ENCODE peak calls at places on chromosomes 3 and 15, in nine cellular contexts. One of them, this sample, is unnamed. For H3K9me3, the result is how much of the 10 kb centered on the place peaks cover.

GRCh38 chr15:84727429-84727828 is 11.5 kb upstream of the SEC11A start:
- DNase-seq in CD4-positive, alpha-beta memory T cell: no peak
- DNase-seq in cardiac muscle cell: peak
- DNase-seq in heart right ventricle: no peak
- DNase-seq in breast epithelium: no peak
- DNase-seq in astrocyte: peak
- DNase-seq in ascending aorta: no peak
- DNase-seq in PC-9: no peak
- DNase-seq in PC-3: no peak
- DNase-seq in this sample: no peak

GRCh38 chr3:103794656-103795055 is 1359.8 kb downstream of the ZPLD1 start:
- DNase-seq in ascending aorta: no peak
- DNase-seq in PC-9: no peak
- DNase-seq in heart right ventricle: no peak
- DNase-seq in cardiac muscle cell: no peak
- DNase-seq in PC-3: peak
- DNase-seq in breast epithelium: no peak
- DNase-seq in CD4-positive, alpha-beta memory T cell: no peak
- DNase-seq in astrocyte: no peak
- DNase-seq in this sample: no peak

GRCh38 chr3:189324538-189325138 is 152.9 kb downstream of the TPRG1 start:
- DNase-seq in PC-9: peak
- DNase-seq in cardiac muscle cell: peak
- DNase-seq in PC-3: peak
- DNase-seq in breast epithelium: no peak
- DNase-seq in ascending aorta: no peak
- DNase-seq in astrocyte: peak
- DNase-seq in heart right ventricle: peak
- DNase-seq in CD4-positive, alpha-beta memory T cell: peak
- DNase-seq in this sample: peak

GRCh38 chr3:160395297-160395696 is 3.7 kb downstream of the IFT80 start:
- DNase-seq in breast epithelium: no peak
- DNase-seq in PC-9: no peak
- DNase-seq in PC-3: peak
- DNase-seq in cardiac muscle cell: peak
- DNase-seq in CD4-positive, alpha-beta memory T cell: no peak
- DNase-seq in ascending aorta: no peak
- DNase-seq in heart right ventricle: no peak
- DNase-seq in astrocyte: peak
- DNase-seq in this sample: peak

GRCh38 chr15:84788500-84788899 is 28.7 kb upstream of the ALPK3 start:
- DNase-seq in PC-3: no peak
- DNase-seq in PC-9: no peak
- DNase-seq in CD4-positive, alpha-beta memory T cell: no peak
- DNase-seq in cardiac muscle cell: peak
- DNase-seq in ascending aorta: no peak
- DNase-seq in astrocyte: no peak
- DNase-seq in breast epithelium: no peak
- DNase-seq in heart right ventricle: no peak
- DNase-seq in this sample: peak

GRCh38 chr3:16307832-16308531 is 43.0 kb downstream of the OXNAD1 start:
- DNase-seq in PC-3: no peak
- DNase-seq in cardiac muscle cell: peak
- DNase-seq in heart right ventricle: no peak
- DNase-seq in CD4-positive, alpha-beta memory T cell: no peak
- DNase-seq in ascending aorta: no peak
- DNase-seq in PC-9: no peak
- DNase-seq in astrocyte: no peak
- DNase-seq in breast epithelium: no peak
- DNase-seq in this sample: no peak

GRCh38 chr3:150286390-150287147 is 121.5 kb upstream of the TSC22D2 start:
- DNase-seq in PC-3: peak
- DNase-seq in heart right ventricle: no peak
- DNase-seq in breast epithelium: no peak
- DNase-seq in CD4-positive, alpha-beta memory T cell: peak
- DNase-seq in astrocyte: peak
- DNase-seq in PC-9: peak
- DNase-seq in ascending aorta: no peak
- DNase-seq in cardiac muscle cell: peak
- DNase-seq in this sample: peak

GRCh38 chr15:94242257-94242656 is 10.9 kb downstream of the MCTP2 start:
- DNase-seq in breast epithelium: no peak
- DNase-seq in cardiac muscle cell: no peak
- DNase-seq in PC-3: no peak
- DNase-seq in CD4-positive, alpha-beta memory T cell: no peak
- DNase-seq in PC-9: no peak
- DNase-seq in heart right ventricle: no peak
- DNase-seq in astrocyte: no peak
- DNase-seq in ascending aorta: no peak
- DNase-seq in this sample: no peak

GRCh38 chr3:140767536-140767935 is 89.7 kb downstream of the TRIM42 start:
- DNase-seq in astrocyte: no peak
- DNase-seq in breast epithelium: no peak
- DNase-seq in ascending aorta: no peak
- DNase-seq in PC-3: no peak
- DNase-seq in heart right ventricle: no peak
- DNase-seq in CD4-positive, alpha-beta memory T cell: no peak
- DNase-seq in cardiac muscle cell: no peak
- DNase-seq in PC-9: no peak
- DNase-seq in this sample: peak

GRCh38 chr15:90097475-90097874 is 4.8 kb downstream of the IDH2 start:
- DNase-seq in astrocyte: no peak
- DNase-seq in breast epithelium: no peak
- DNase-seq in heart right ventricle: no peak
- DNase-seq in PC-3: no peak
- DNase-seq in PC-9: no peak
- DNase-seq in CD4-positive, alpha-beta memory T cell: peak
- DNase-seq in cardiac muscle cell: no peak
- DNase-seq in ascending aorta: no peak
- DNase-seq in this sample: no peak
- H3K9me3 ChIP-seq in astrocyte: under half
- H3K9me3 ChIP-seq in breast epithelium: under half
- H3K9me3 ChIP-seq in heart right ventricle: under half
- H3K9me3 ChIP-seq in PC-3: under half
- H3K9me3 ChIP-seq in PC-9: under half
- H3K9me3 ChIP-seq in CD4-positive, alpha-beta memory T cell: under half
- H3K9me3 ChIP-seq in cardiac muscle cell: under half
- H3K9me3 ChIP-seq in ascending aorta: under half
- H3K9me3 ChIP-seq in this sample: under half

GRCh38 chr15:20355256-20355868 is 186.2 kb downstream of the GOLGA6L6 start:
- DNase-seq in cardiac muscle cell: no peak
- DNase-seq in breast epithelium: peak
- DNase-seq in PC-3: no peak
- DNase-seq in heart right ventricle: no peak
- DNase-seq in ascending aorta: no peak
- DNase-seq in CD4-positive, alpha-beta memory T cell: no peak
- DNase-seq in PC-9: no peak
- DNase-seq in astrocyte: no peak
- DNase-seq in this sample: no peak
- H3K9me3 ChIP-seq in cardiac muscle cell: under half
- H3K9me3 ChIP-seq in breast epithelium: under half
- H3K9me3 ChIP-seq in PC-3: under half
- H3K9me3 ChIP-seq in heart right ventricle: under half
- H3K9me3 ChIP-seq in ascending aorta: under half
- H3K9me3 ChIP-seq in CD4-positive, alpha-beta memory T cell: under half
- H3K9me3 ChIP-seq in PC-9: under half
- H3K9me3 ChIP-seq in astrocyte: half or more
- H3K9me3 ChIP-seq in this sample: under half

GRCh38 chr3:44722103-44722401 is 7.4 kb upstream of the ZNF501 start:
- DNase-seq in PC-9: no peak
- DNase-seq in breast epithelium: no peak
- DNase-seq in cardiac muscle cell: no peak
- DNase-seq in CD4-positive, alpha-beta memory T cell: no peak
- DNase-seq in heart right ventricle: no peak
- DNase-seq in ascending aorta: no peak
- DNase-seq in astrocyte: no peak
- DNase-seq in PC-3: no peak
- DNase-seq in this sample: no peak
- H3K9me3 ChIP-seq in PC-9: under half
- H3K9me3 ChIP-seq in breast epithelium: half or more
- H3K9me3 ChIP-seq in cardiac muscle cell: under half
- H3K9me3 ChIP-seq in CD4-positive, alpha-beta memory T cell: under half
- H3K9me3 ChIP-seq in heart right ventricle: under half
- H3K9me3 ChIP-seq in ascending aorta: half or more
- H3K9me3 ChIP-seq in astrocyte: half or more
- H3K9me3 ChIP-seq in PC-3: half or more
- H3K9me3 ChIP-seq in this sample: half or more

DNA sequence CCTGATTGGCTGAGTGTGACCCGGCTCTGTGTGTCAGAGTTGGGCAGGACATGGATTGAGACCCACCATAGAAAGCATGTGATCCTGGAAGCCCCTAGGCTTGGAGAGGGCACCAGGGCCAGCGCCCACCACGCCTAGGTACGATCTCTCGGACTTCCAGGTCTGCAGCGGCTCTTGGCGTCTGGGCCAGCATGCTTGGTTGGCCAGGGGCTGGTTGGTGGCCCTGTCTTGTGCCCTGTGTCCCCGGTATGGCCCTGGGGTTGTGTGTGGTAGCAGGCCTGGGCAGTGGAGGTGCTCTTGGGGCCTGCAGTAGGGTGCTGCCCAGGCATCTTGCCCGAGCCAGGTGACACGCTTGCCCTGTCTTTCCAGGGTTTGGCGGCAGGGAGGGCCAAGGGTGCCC is 210.6 kb downstream of the UBE3A start:
- DNase-seq in PC-3: no peak
- DNase-seq in heart right ventricle: no peak
- DNase-seq in CD4-positive, alpha-beta memory T cell: no peak
- DNase-seq in cardiac muscle cell: no peak
- DNase-seq in ascending aorta: no peak
- DNase-seq in PC-9: no peak
- DNase-seq in astrocyte: no peak
- DNase-seq in breast epithelium: no peak
- DNase-seq in this sample: no peak
- H3K9me3 ChIP-seq in PC-3: under half
- H3K9me3 ChIP-seq in heart right ventricle: under half
- H3K9me3 ChIP-seq in CD4-positive, alpha-beta memory T cell: under half
- H3K9me3 ChIP-seq in cardiac muscle cell: under half
- H3K9me3 ChIP-seq in ascending aorta: under half
- H3K9me3 ChIP-seq in PC-9: under half
- H3K9me3 ChIP-seq in astrocyte: under half
- H3K9me3 ChIP-seq in breast epithelium: half or more
- H3K9me3 ChIP-seq in this sample: under half

GRCh38 chr3:127780536-127781400 is 41.5 kb downstream of the MGLL start:
- DNase-seq in ascending aorta: no peak
- DNase-seq in heart right ventricle: no peak
- DNase-seq in breast epithelium: no peak
- DNase-seq in PC-9: no peak
- DNase-seq in cardiac muscle cell: no peak
- DNase-seq in astrocyte: no peak
- DNase-seq in CD4-positive, alpha-beta memory T cell: no peak
- DNase-seq in PC-3: no peak
- DNase-seq in this sample: peak

GRCh38 chr3:127781411-127782001 is 40.8 kb downstream of the MGLL start:
- DNase-seq in breast epithelium: no peak
- DNase-seq in PC-9: no peak
- DNase-seq in PC-3: no peak
- DNase-seq in ascending aorta: no peak
- DNase-seq in astrocyte: peak
- DNase-seq in cardiac muscle cell: peak
- DNase-seq in CD4-positive, alpha-beta memory T cell: no peak
- DNase-seq in heart right ventricle: no peak
- DNase-seq in this sample: peak

GRCh38 chr3:127777332-127777731 is 45.0 kb downstream of the MGLL start:
- DNase-seq in PC-3: no peak
- DNase-seq in cardiac muscle cell: no peak
- DNase-seq in CD4-positive, alpha-beta memory T cell: no peak
- DNase-seq in breast epithelium: no peak
- DNase-seq in PC-9: no peak
- DNase-seq in ascending aorta: no peak
- DNase-seq in astrocyte: no peak
- DNase-seq in heart right ventricle: no peak
- DNase-seq in this sample: no peak

GRCh38 chr3:127777861-127778711 is 44.2 kb downstream of the MGLL start:
- DNase-seq in heart right ventricle: no peak
- DNase-seq in astrocyte: no peak
- DNase-seq in cardiac muscle cell: no peak
- DNase-seq in ascending aorta: no peak
- DNase-seq in breast epithelium: no peak
- DNase-seq in PC-9: no peak
- DNase-seq in CD4-positive, alpha-beta memory T cell: no peak
- DNase-seq in PC-3: no peak
- DNase-seq in this sample: no peak

DNA sequence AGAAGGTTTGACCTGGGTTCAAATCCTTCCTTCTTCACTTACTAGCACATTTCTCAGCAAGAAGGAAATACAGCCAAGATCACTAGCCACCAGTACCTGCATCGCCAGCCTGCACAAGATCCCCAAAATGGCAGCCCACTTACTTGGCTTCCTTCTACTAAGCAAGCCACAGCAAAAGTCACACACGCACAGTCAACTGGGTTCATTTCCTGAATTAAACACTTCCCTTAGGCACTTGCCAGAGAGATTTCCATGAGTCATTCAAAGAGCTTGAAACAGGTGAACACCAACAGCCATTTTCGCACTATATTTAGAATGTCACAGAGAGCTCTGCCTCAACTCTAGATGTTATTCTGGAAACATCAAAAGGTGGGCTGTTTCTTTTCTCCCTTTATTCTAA is 42.6 kb downstream of the MGLL start:
- DNase-seq in astrocyte: peak
- DNase-seq in breast epithelium: no peak
- DNase-seq in CD4-positive, alpha-beta memory T cell: no peak
- DNase-seq in ascending aorta: no peak
- DNase-seq in PC-9: peak
- DNase-seq in cardiac muscle cell: no peak
- DNase-seq in PC-3: peak
- DNase-seq in heart right ventricle: no peak
- DNase-seq in this sample: no peak
- H3K9me3 ChIP-seq in astrocyte: under half
- H3K9me3 ChIP-seq in breast epithelium: under half
- H3K9me3 ChIP-seq in CD4-positive, alpha-beta memory T cell: under half
- H3K9me3 ChIP-seq in ascending aorta: under half
- H3K9me3 ChIP-seq in PC-9: under half
- H3K9me3 ChIP-seq in cardiac muscle cell: under half
- H3K9me3 ChIP-seq in PC-3: under half
- H3K9me3 ChIP-seq in heart right ventricle: under half
- H3K9me3 ChIP-seq in this sample: under half

DNA sequence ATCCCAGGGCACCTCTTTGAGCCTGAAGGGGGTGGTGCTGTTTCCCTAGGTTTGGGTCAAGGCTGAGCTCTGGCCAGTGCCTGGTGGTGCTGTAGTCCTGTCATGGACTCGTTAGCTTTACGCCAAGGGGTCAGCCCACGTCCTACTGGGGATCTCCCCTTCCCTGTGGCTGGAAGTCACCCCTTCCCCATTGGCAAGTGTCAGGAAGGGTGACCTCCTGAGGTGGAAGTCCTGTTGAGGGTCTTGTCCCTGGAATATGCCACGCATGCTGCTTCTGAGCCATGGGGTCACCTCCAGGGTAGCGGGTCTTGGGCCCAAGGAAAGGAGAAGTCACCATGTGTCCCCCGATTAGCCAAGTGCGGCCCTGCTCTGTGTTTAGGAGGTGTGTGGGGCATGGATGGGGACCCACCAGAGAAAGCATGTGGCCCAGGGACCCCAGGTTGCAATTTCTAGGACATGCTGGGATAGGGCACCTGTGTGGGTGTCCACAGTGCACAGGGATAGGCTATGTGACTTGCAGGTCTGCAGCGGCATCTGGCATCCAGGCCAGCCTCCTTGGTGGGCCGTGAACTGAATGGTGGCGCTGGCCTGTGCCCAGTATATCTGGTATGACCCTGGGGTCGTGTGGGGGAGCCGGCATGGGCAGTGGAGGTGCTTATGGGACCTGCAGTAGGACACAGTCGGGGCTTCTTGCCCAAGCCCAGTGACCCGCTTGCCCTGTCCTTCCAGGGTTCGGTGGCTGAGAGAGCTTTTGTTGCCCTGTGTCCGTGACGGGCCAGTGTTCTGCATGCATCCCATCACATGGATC is 226.7 kb downstream of the SNRPN start:
- DNase-seq in astrocyte: no peak
- DNase-seq in breast epithelium: peak
- DNase-seq in PC-9: no peak
- DNase-seq in cardiac muscle cell: no peak
- DNase-seq in CD4-positive, alpha-beta memory T cell: no peak
- DNase-seq in ascending aorta: peak
- DNase-seq in PC-3: no peak
- DNase-seq in heart right ventricle: no peak
- DNase-seq in this sample: no peak
- H3K9me3 ChIP-seq in astrocyte: under half
- H3K9me3 ChIP-seq in breast epithelium: half or more
- H3K9me3 ChIP-seq in PC-9: under half
- H3K9me3 ChIP-seq in cardiac muscle cell: under half
- H3K9me3 ChIP-seq in CD4-positive, alpha-beta memory T cell: under half
- H3K9me3 ChIP-seq in ascending aorta: under half
- H3K9me3 ChIP-seq in PC-3: under half
- H3K9me3 ChIP-seq in heart right ventricle: under half
- H3K9me3 ChIP-seq in this sample: under half

This sample was measured in adipocyte.